ENCODE peak calls at places on chromosomes 7 and 10, in seven cellular contexts. T, J, Z, Y, X, W and E are unnamed samples.

GRCh38 chr7:158976468-158976848 is 120.1 kb downstream of the DYNC2I1 start:
- DNase-seq in Z (no peak), W (no peak), Y (no peak), T (no peak), X (no peak), J (no peak), E (peak)

GRCh38 chr10:132532174-132532573 is 5.4 kb upstream of the INPP5A start:
- DNase-seq in Y (no peak), W (no peak), X (no peak), T (no peak), Z (no peak), J (no peak), E (no peak)

GRCh38 chr7:70786076-70786475 is 345.9 kb upstream of the GALNT17 start:
- DNase-seq in X (no peak), T (no peak), Y (no peak), J (no peak), W (no peak), Z (no peak), E (no peak)

GRCh38 chr7:134920026-134920758 is 66.1 kb upstream of the AGBL3 start:
- DNase-seq in X (peak), Y (no peak), W (no peak), T (no peak), J (no peak), Z (no peak), E (no peak)

GRCh38 chr7:1169409-1170368 is 9.7 kb upstream of the ZFAND2A start:
- DNase-seq in Y (peak), Z (peak), T (peak), X (peak), W (no peak), J (no peak), E (peak)

GRCh38 chr10:91034494-91035157 is 113.7 kb upstream of the ANKRD1 start:
- DNase-seq in Z (no peak), W (no peak), T (no peak), X (peak), J (peak), Y (peak), E (no peak)

GRCh38 chr10:67697646-67698245 is 1.8 kb upstream of the CTNNA3 start:
- DNase-seq in Y (no peak), J (no peak), W (no peak), T (no peak), X (peak), Z (no peak), E (peak)

GRCh38 chr7:78311176-78311575 is 512.6 kb downstream of the PHTF2 start:
- DNase-seq in X (no peak), J (no peak), Z (no peak), Y (no peak), W (no peak), T (no peak), E (no peak)

GRCh38 chr7:134834689-134835462 is 55.4 kb downstream of the CALD1 start:
- DNase-seq in Z (no peak), T (no peak), X (no peak), J (no peak), W (no peak), Y (no peak), E (no peak)

GRCh38 chr7:47474937-47475879 is 106.7 kb downstream of the TNS3 start:
- DNase-seq in X (peak), T (peak), Z (peak), Y (peak), J (peak), W (no peak), E (peak)

GRCh38 chr10:128296608-128297007 is 170.4 kb upstream of the MKI67 start:
- DNase-seq in J (no peak), X (no peak), Z (no peak), Y (no peak), T (no peak), W (no peak), E (no peak)

GRCh38 chr10:111113961-111114830 is 37.4 kb downstream of the ADRA2A start:
- DNase-seq in W (peak), T (no peak), Y (no peak), X (no peak), Z (no peak), J (no peak), E (no peak)

GRCh38 chr10:3676564-3676963 is 108.4 kb downstream of the KLF6 start:
- DNase-seq in X (no peak), Z (no peak), W (no peak), Y (no peak), T (no peak), J (no peak), E (no peak)

GRCh38 chr10:96270564-96270963 is 805 bp downstream of the BLNK start:
- DNase-seq in X (no peak), W (no peak), Y (no peak), T (no peak), Z (no peak), J (no peak), E (no peak)

GRCh38 chr10:35912615-35913170 is 270.6 kb upstream of the FZD8 start:
- DNase-seq in Z (no peak), X (peak), Y (peak), T (no peak), W (no peak), J (no peak), E (no peak)

GRCh38 chr7:5354460-5355279 is 69.0 kb downstream of the TNRC18 start:
- DNase-seq in T (no peak), Z (no peak), Y (peak), J (peak), X (peak), W (no peak), E (no peak)

GRCh38 chr7:3301831-3302618 is 973 bp downstream of the SDK1 start:
- DNase-seq in Y (no peak), W (no peak), T (no peak), J (no peak), X (peak), Z (peak), E (peak)

GRCh38 chr7:121079425-121080169 is 91.1 kb downstream of the CPED1 start:
- DNase-seq in J (no peak), X (peak), T (no peak), Z (no peak), W (no peak), Y (no peak), E (no peak)

GRCh38 chr10:43120948-43121290 is 17.3 kb upstream of the CSGALNACT2 start:
- DNase-seq in W (no peak), X (no peak), Y (no peak), T (no peak), Z (no peak), J (peak), E (peak)

GRCh38 chr7:8284606-8285005 is 22.6 kb upstream of the ICA1 start:
- DNase-seq in T (no peak), Y (peak), J (no peak), Z (no peak), W (no peak), X (no peak), E (no peak)

GRCh38 chr10:120982507-120982906 is 131.3 kb downstream of the WDR11 start:
- DNase-seq in X (no peak), T (no peak), Z (no peak), W (no peak), Y (no peak), J (no peak), E (no peak)

GRCh38 chr10:69088801-69089501 is 1.0 kb downstream of the SRGN start:
- DNase-seq in W (no peak), J (no peak), Z (no peak), X (peak), T (no peak), Y (no peak), E (peak)

GRCh38 chr7:131970602-131971001 is 414.2 kb upstream of the PODXL start:
- DNase-seq in Z (no peak), J (no peak), T (no peak), Y (no peak), X (no peak), W (no peak), E (no peak)

GRCh38 chr10:113129117-113129516 is 179.1 kb downstream of the TCF7L2 start:
- DNase-seq in Z (no peak), X (no peak), T (no peak), W (no peak), J (no peak), Y (no peak), E (no peak)

GRCh38 chr7:135879238-135879637 is 97.9 kb downstream of the MTPN start:
- DNase-seq in T (no peak), X (peak), Y (no peak), J (no peak), Z (no peak), W (no peak), E (no peak)

GRCh38 chr7:80934286-80934685 is 15.4 kb upstream of the SEMA3C start:
- DNase-seq in X (peak), J (no peak), W (no peak), T (no peak), Y (no peak), Z (no peak), E (no peak)

GRCh38 chr10:24982294-24983064 is 30.1 kb upstream of the PRTFDC1 start:
- DNase-seq in W (no peak), Y (no peak), T (no peak), J (no peak), X (no peak), Z (no peak), E (peak)

GRCh38 chr10:15660990-15661389 is 58.7 kb downstream of the ITGA8 start:
- DNase-seq in X (no peak), T (no peak), Z (no peak), W (no peak), Y (no peak), J (no peak), E (no peak)

GRCh38 chr10:547591-548081 is 141.8 kb downstream of the DIP2C start:
- DNase-seq in Z (no peak), X (no peak), Y (no peak), T (no peak), W (no peak), J (no peak), E (no peak)

GRCh38 chr10:61271127-61271780 is 181.9 kb downstream of the TMEM26 start:
- DNase-seq in W (no peak), T (no peak), Y (no peak), Z (no peak), J (no peak), X (peak), E (no peak)

GRCh38 chr10:123974406-123974805 is 82.8 kb upstream of the CPXM2 start:
- DNase-seq in Y (no peak), T (no peak), J (no peak), W (no peak), Z (no peak), X (peak), E (no peak)

GRCh38 chr7:138064856-138065357 is 11.4 kb upstream of the AKR1D1 start:
- DNase-seq in T (no peak), X (no peak), Y (no peak), J (no peak), W (no peak), Z (no peak), E (no peak)

GRCh38 chr10:103853428-103854264 is 1.7 kb downstream of the SH3PXD2A start:
- DNase-seq in T (no peak), Z (no peak), W (no peak), J (no peak), Y (no peak), X (no peak), E (no peak)

DNA sequence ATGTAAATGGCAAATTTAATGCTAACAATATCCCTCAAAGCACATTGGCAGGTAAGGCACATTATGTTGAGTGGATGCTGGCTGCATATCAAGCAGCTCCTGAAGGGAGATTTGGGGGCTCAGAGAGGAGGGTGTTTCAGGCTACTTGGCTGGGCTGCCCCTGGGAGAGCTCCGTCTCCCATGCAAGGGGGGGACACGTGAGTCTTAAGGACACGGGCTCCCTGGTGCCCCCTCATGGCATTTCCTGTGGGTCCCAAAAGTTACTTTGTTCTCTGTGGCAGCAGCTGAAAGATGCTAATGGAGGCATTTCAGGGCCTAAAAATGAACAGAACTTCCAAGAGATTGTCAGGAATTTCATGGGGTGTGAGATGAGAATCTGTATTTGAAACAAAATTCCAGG is 143.3 kb downstream of the HERPUD2 start:
- DNase-seq in J (no peak), Y (no peak), W (no peak), X (no peak), Z (no peak), T (no peak), E (no peak)
- TF ChIP-seq CTCF in J (no peak), Y (no peak), W (no peak), X (no peak), Z (no peak), T (no peak), E (no peak)

DNA sequence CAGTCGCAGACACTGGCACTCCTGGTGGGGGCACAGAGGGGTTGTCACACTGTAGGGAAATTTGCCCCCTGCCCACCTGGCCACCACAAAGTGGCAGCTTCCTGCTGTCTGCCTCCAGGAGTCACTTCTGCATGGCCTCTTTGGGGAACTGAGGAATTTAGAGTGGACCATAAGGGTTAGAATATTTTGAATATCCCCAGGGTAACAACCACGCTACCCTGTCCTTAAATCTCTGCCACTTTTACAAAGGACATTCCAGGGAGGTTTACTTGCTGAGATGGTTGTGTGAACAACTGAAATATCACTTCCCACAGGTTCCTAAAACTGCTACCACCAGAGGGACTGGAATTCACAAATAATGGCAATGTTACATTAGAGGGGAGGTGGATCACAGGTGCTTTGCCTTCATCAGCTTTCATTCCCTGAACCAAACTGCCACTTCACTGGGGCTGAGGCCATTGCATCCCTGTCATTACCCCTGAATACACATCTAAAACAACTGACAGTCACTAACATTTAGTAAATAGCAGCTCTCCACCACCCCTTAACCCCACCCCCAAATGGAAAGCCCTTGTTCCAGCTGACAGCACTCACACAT is 88.1 kb upstream of the IFRD1 start:
- DNase-seq in J (no peak), T (no peak), W (no peak), Y (no peak), X (no peak), Z (no peak), E (no peak)
- TF ChIP-seq CTCF in J (no peak), T (no peak), W (no peak), Y (no peak), X (no peak), Z (peak), E (no peak)

DNA sequence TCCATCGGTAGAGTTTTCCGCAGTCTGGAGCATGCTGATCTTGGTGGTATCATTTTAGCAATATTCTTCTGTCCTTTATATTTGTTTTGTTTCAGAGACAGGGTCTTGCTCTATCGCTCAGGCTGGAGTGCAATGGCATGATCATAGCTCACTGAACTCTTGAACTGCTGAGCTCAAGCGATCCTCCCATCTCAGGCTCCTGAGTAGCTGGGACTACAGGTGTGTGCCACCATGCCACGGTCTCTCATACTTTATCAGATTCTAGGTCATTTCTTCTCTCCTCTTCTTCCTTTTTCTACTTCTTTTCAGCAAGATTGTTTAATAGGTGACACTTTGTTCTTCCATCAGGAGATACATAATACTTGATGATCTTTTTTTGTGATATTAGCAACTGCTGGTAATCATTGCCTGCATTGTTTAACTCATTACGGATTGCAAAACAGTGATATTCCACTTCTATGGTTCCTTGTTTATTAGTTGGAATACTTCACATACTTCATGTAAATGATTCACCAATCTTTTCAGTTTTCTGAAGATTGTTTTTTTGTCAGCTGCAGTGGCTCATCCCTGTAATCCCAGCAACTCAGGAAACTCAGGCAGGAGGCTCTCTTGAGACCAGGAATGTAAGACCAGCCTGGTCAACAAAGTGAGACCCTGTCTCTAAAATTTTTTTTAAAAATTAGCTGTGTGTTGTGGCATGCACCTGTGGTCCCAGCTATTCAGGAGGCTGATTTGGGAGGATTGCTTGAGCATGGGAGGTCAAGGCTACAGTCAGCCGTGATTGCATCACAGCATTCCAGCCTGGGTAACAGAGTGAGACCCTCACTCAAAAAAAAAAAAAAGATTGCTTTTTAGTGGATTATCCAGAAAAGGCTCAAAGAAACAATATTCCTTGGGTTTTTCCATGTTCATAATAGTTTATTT is 36.3 kb upstream of the CHST3 start:
- DNase-seq in W (no peak), X (no peak), T (no peak), Y (no peak), J (no peak), Z (no peak), E (no peak)
- TF ChIP-seq CTCF in W (no peak), X (no peak), T (no peak), Y (no peak), J (no peak), Z (no peak), E (no peak)

DNA sequence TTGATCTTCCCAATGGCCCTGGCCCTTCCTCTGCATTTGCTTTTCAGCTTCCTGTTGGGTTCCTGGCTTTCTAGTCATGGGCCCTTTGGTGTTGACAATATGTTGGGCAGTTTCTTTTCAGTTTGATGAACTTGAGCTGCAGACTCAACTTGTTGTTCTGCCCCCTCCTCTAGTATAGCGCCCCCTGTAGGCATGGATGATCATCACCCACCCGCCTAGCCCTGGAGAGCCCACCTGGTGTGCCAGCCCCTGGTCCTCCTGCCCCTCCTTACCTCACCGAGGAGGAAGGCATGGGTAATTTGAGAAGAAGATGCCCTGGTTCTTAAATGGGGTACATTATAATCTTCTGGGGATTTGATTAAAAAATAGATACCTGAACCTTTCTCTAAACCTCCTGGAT is 271.2 kb downstream of the SNX10 start:
- DNase-seq in Z (no peak), T (no peak), W (no peak), J (no peak), Y (no peak), X (no peak), E (no peak)
- TF ChIP-seq CTCF in Z (no peak), T (no peak), W (no peak), J (no peak), Y (no peak), X (peak), E (no peak)

GRCh38 chr7:27160147-27160545 is 3.7 kb upstream of the HOXA7 start:
- DNase-seq in J (peak), W (no peak), Y (no peak), Z (no peak), X (peak), T (no peak), E (no peak)

GRCh38 chr7:27160546-27161213 is 4.2 kb upstream of the HOXA7 start:
- DNase-seq in J (peak), Z (peak), T (peak), X (peak), W (peak), Y (peak), E (peak)

GRCh38 chr7:27161721-27162547 is 3.4 kb downstream of the HOXA9 start:
- DNase-seq in T (no peak), W (no peak), X (peak), Y (no peak), Z (no peak), J (peak), E (no peak)

GRCh38 chr7:27162548-27162848 is 2.8 kb downstream of the HOXA9 start:
- DNase-seq in J (no peak), W (no peak), Y (no peak), X (peak), T (no peak), Z (no peak), E (no peak)

GRCh38 chr7:27161214-27161720 is 4.1 kb downstream of the HOXA9 start:
- DNase-seq in X (no peak), Y (no peak), J (peak), T (no peak), Z (no peak), W (no peak), E (no peak)
- TF ChIP-seq CTCF in X (no peak), Y (no peak), J (no peak), T (no peak), Z (no peak), W (no peak), E (no peak)

GRCh38 chr7:14376711-14377110 is 387.2 kb upstream of the ETV1 start:
- DNase-seq in Z (no peak), Y (no peak), J (no peak), T (no peak), W (no peak), X (no peak), E (no peak)

GRCh38 chr7:14381306-14381705 is 391.8 kb upstream of the ETV1 start:
- DNase-seq in X (peak), Y (no peak), W (no peak), J (no peak), Z (no peak), T (no peak), E (no peak)

GRCh38 chr7:14377646-14378266 is 388.3 kb upstream of the ETV1 start:
- DNase-seq in X (no peak), Z (no peak), T (no peak), J (no peak), Y (no peak), W (no peak), E (no peak)

GRCh38 chr7:14381936-14382335 is 392.5 kb upstream of the ETV1 start:
- DNase-seq in X (no peak), W (no peak), J (no peak), Y (no peak), Z (no peak), T (no peak), E (no peak)

GRCh38 chr7:14380881-14381280 is 391.4 kb upstream of the ETV1 start:
- DNase-seq in Y (no peak), W (no peak), T (no peak), J (no peak), Z (no peak), X (no peak), E (no peak)
- TF ChIP-seq CTCF in Y (no peak), W (no peak), T (no peak), J (no peak), Z (no peak), X (no peak), E (no peak)

GRCh38 chr10:73814896-73815718 is 3.7 kb upstream of the NDST2 start:
- DNase-seq in T (no peak), Z (no peak), J (peak), X (peak), Y (no peak), W (no peak), E (peak)
- TF ChIP-seq CTCF in T (no peak), Z (peak), J (no peak), X (peak), Y (no peak), W (peak), E (no peak)

DNA sequence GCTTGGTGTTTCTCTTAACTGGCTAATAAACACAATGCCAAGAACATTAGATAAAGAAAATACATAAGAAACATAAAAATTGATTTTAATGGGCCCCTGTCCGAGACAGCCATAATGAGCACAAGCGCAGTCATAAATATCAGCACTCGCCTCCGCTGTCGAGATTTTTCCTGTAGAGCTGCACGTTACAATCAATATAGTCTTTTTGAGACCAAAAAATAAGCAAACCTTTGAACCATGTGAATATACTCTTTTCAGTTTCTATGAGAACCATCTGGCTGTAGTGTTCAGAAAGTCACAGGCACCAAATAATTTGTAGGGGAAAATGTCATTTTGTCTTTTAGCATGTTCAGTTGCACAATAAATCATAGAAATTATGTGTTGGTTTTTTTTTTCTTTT is 70.1 kb downstream of the MGMT start:
- DNase-seq in Y (no peak), Z (no peak), W (no peak), T (no peak), J (no peak), X (no peak), E (no peak)
- TF ChIP-seq CTCF in Y (no peak), Z (no peak), W (no peak), T (no peak), J (no peak), X (no peak), E (no peak)